ENCODE peak calls at places on chromosome 1, in four cellular contexts. One of them, this sample, is unnamed.

GRCh38 chr1:178311164-178311563 is 185.6 kb downstream of the CLEC20A start:
- DNase-seq in astrocyte of the spinal cord: peak; percentile 21
- DNase-seq in cardiac muscle cell: peak; percentile 43
- DNase-seq in psoas muscle: no peak
- DNase-seq in this sample: no peak

GRCh38 chr1:47681735-47682134 is 243.9 kb downstream of the FOXD2 start:
- DNase-seq in astrocyte of the spinal cord: no peak
- DNase-seq in cardiac muscle cell: no peak
- DNase-seq in psoas muscle: no peak
- DNase-seq in this sample: no peak

GRCh38 chr1:66834926-66835325 is 33.9 kb upstream of the INSL5 start:
- DNase-seq in astrocyte of the spinal cord: no peak
- DNase-seq in cardiac muscle cell: no peak
- DNase-seq in psoas muscle: no peak
- DNase-seq in this sample: no peak

GRCh38 chr1:108644984-108645383 is 15.9 kb downstream of the HENMT1 start:
- DNase-seq in astrocyte of the spinal cord: no peak
- DNase-seq in cardiac muscle cell: no peak
- DNase-seq in psoas muscle: no peak
- DNase-seq in this sample: no peak

GRCh38 chr1:173332026-173332425 is 124.9 kb upstream of the TNFSF4 start:
- DNase-seq in astrocyte of the spinal cord: peak; percentile 71
- DNase-seq in cardiac muscle cell: peak; percentile 58
- DNase-seq in psoas muscle: peak; percentile 29
- DNase-seq in this sample: no peak

GRCh38 chr1:200415693-200416593 is 6.1 kb upstream of the ZNF281 start:
- DNase-seq in astrocyte of the spinal cord: peak; percentile 96
- DNase-seq in cardiac muscle cell: peak; percentile 97
- DNase-seq in psoas muscle: peak; percentile 69
- DNase-seq in this sample: peak; percentile 93

GRCh38 chr1:155219592-155220031 is 11.1 kb downstream of the MTX1 start:
- DNase-seq in astrocyte of the spinal cord: no peak
- DNase-seq in cardiac muscle cell: peak; percentile 40
- DNase-seq in psoas muscle: no peak
- DNase-seq in this sample: no peak

GRCh38 chr1:155078496-155079209 is at the start of gene EFNA3:
- DNase-seq in astrocyte of the spinal cord: peak; percentile 32
- DNase-seq in cardiac muscle cell: peak; percentile 61
- DNase-seq in psoas muscle: peak; percentile 82
- DNase-seq in this sample: no peak

GRCh38 chr1:235632538-235633219 is 16.9 kb downstream of the GNG4 start:
- DNase-seq in astrocyte of the spinal cord: peak; percentile 66
- DNase-seq in cardiac muscle cell: peak; percentile 71
- DNase-seq in psoas muscle: no peak
- DNase-seq in this sample: no peak

GRCh38 chr1:209207701-209208286 is 375.7 kb upstream of the CAMK1G start:
- DNase-seq in astrocyte of the spinal cord: peak; percentile 70
- DNase-seq in cardiac muscle cell: peak; percentile 78
- DNase-seq in psoas muscle: peak; percentile 61
- DNase-seq in this sample: peak; percentile 4

GRCh38 chr1:235919797-235920475 is 53.2 kb upstream of the LYST start:
- DNase-seq in astrocyte of the spinal cord: peak; percentile 85
- DNase-seq in cardiac muscle cell: peak; percentile 62
- DNase-seq in psoas muscle: no peak
- DNase-seq in this sample: no peak

GRCh38 chr1:85838238-85838637 is 130.0 kb upstream of the ZNHIT6 start:
- DNase-seq in astrocyte of the spinal cord: no peak
- DNase-seq in cardiac muscle cell: no peak
- DNase-seq in psoas muscle: no peak
- DNase-seq in this sample: no peak

GRCh38 chr1:156126043-156126700 is 11.7 kb downstream of the LMNA start:
- DNase-seq in astrocyte of the spinal cord: peak; percentile 98
- DNase-seq in cardiac muscle cell: peak; percentile 98
- DNase-seq in psoas muscle: peak; percentile 93
- DNase-seq in this sample: peak; percentile 87

GRCh38 chr1:100613817-100614559 is 76.0 kb downstream of the GPR88 start:
- DNase-seq in astrocyte of the spinal cord: no peak
- DNase-seq in cardiac muscle cell: no peak
- DNase-seq in psoas muscle: no peak
- DNase-seq in this sample: no peak

GRCh38 chr1:219505886-219506285 is 107.0 kb downstream of the ZC3H11B start:
- DNase-seq in astrocyte of the spinal cord: peak; percentile 74
- DNase-seq in cardiac muscle cell: no peak
- DNase-seq in psoas muscle: no peak
- DNase-seq in this sample: no peak

GRCh38 chr1:7670334-7671145 is 100.6 kb upstream of the VAMP3 start:
- DNase-seq in astrocyte of the spinal cord: no peak
- DNase-seq in cardiac muscle cell: peak; percentile 27
- DNase-seq in psoas muscle: peak; percentile 61
- DNase-seq in this sample: no peak

GRCh38 chr1:30752651-30752908 is 5.0 kb downstream of the LAPTM5 start:
- DNase-seq in astrocyte of the spinal cord: no peak
- DNase-seq in cardiac muscle cell: no peak
- DNase-seq in psoas muscle: no peak
- DNase-seq in this sample: no peak

GRCh38 chr1:29022615-29023014 is 101.1 kb downstream of the TMEM200B start:
- DNase-seq in astrocyte of the spinal cord: no peak
- DNase-seq in cardiac muscle cell: no peak
- DNase-seq in psoas muscle: no peak
- DNase-seq in this sample: no peak

GRCh38 chr1:43545686-43546387 is 15.2 kb downstream of the PTPRF start:
- DNase-seq in astrocyte of the spinal cord: no peak
- DNase-seq in cardiac muscle cell: peak; percentile 73
- DNase-seq in psoas muscle: peak; percentile 55
- DNase-seq in this sample: no peak

GRCh38 chr1:111843177-111843576 is 87.5 kb downstream of the DDX20 start:
- DNase-seq in astrocyte of the spinal cord: no peak
- DNase-seq in cardiac muscle cell: no peak
- DNase-seq in psoas muscle: no peak
- DNase-seq in this sample: no peak

GRCh38 chr1:155463865-155464264 is 98.7 kb downstream of the ASH1L start:
- DNase-seq in astrocyte of the spinal cord: peak; percentile 82
- DNase-seq in cardiac muscle cell: peak; percentile 76
- DNase-seq in psoas muscle: no peak
- DNase-seq in this sample: peak; percentile 79

GRCh38 chr1:234362558-234362957 is 10.7 kb upstream of the COA6 start:
- DNase-seq in astrocyte of the spinal cord: no peak
- DNase-seq in cardiac muscle cell: no peak
- DNase-seq in psoas muscle: no peak
- DNase-seq in this sample: no peak

GRCh38 chr1:88700383-88701013 is 16.4 kb downstream of the PKN2 start:
- DNase-seq in astrocyte of the spinal cord: no peak
- DNase-seq in cardiac muscle cell: no peak
- DNase-seq in psoas muscle: no peak
- DNase-seq in this sample: no peak

GRCh38 chr1:67194209-67194863 is 28.1 kb downstream of the IL23R start:
- DNase-seq in astrocyte of the spinal cord: peak; percentile 31
- DNase-seq in cardiac muscle cell: no peak
- DNase-seq in psoas muscle: no peak
- DNase-seq in this sample: no peak

GRCh38 chr1:154975409-154976205 is 1.1 kb downstream of the CKS1B start:
- DNase-seq in astrocyte of the spinal cord: peak; percentile 61
- DNase-seq in cardiac muscle cell: peak; percentile 73
- DNase-seq in psoas muscle: peak; percentile 58
- DNase-seq in this sample: no peak

GRCh38 chr1:10900691-10901090 is 104.2 kb upstream of the CASZ1 start:
- DNase-seq in astrocyte of the spinal cord: no peak
- DNase-seq in cardiac muscle cell: no peak
- DNase-seq in psoas muscle: no peak
- DNase-seq in this sample: no peak

GRCh38 chr1:22217811-22218460 is 75.0 kb upstream of the WNT4 start:
- DNase-seq in astrocyte of the spinal cord: no peak
- DNase-seq in cardiac muscle cell: no peak
- DNase-seq in psoas muscle: no peak
- DNase-seq in this sample: no peak

GRCh38 chr1:237867380-237867888 is 23.3 kb downstream of the ZP4 start:
- DNase-seq in astrocyte of the spinal cord: no peak
- DNase-seq in cardiac muscle cell: no peak
- DNase-seq in psoas muscle: no peak
- DNase-seq in this sample: no peak

GRCh38 chr1:11211925-11212587 is 22.9 kb downstream of the ANGPTL7 start:
- DNase-seq in astrocyte of the spinal cord: no peak
- DNase-seq in cardiac muscle cell: no peak
- DNase-seq in psoas muscle: no peak
- DNase-seq in this sample: no peak

GRCh38 chr1:115239148-115239820 is 98.8 kb downstream of the NGF start:
- DNase-seq in astrocyte of the spinal cord: peak; percentile 57
- DNase-seq in cardiac muscle cell: peak; percentile 51
- DNase-seq in psoas muscle: no peak
- DNase-seq in this sample: peak; percentile 90

GRCh38 chr1:3771108-3772026 is 1.2 kb upstream of the SMIM1 start:
- DNase-seq in astrocyte of the spinal cord: no peak
- DNase-seq in cardiac muscle cell: no peak
- DNase-seq in psoas muscle: no peak
- DNase-seq in this sample: no peak
- TF ChIP-seq CTCF in astrocyte of the spinal cord: no peak
- TF ChIP-seq CTCF in cardiac muscle cell: no peak
- TF ChIP-seq CTCF in psoas muscle: no peak
- TF ChIP-seq CTCF in this sample: no peak

GRCh38 chr1:27111771-27112573 is 43.0 kb downstream of the SLC9A1 start:
- DNase-seq in astrocyte of the spinal cord: peak; percentile 98
- DNase-seq in cardiac muscle cell: peak; percentile 100
- DNase-seq in psoas muscle: peak; percentile 90
- DNase-seq in this sample: peak; percentile 98
- TF ChIP-seq CTCF in astrocyte of the spinal cord: peak; percentile 50
- TF ChIP-seq CTCF in cardiac muscle cell: peak; percentile 21
- TF ChIP-seq CTCF in psoas muscle: peak; percentile 22
- TF ChIP-seq CTCF in this sample: peak; percentile 72

GRCh38 chr1:217009376-217009775 is 286.1 kb upstream of the ESRRG start:
- DNase-seq in astrocyte of the spinal cord: no peak
- DNase-seq in cardiac muscle cell: no peak
- DNase-seq in psoas muscle: no peak
- DNase-seq in this sample: no peak

GRCh38 chr1:217010253-217010652 is 287.0 kb upstream of the ESRRG start:
- DNase-seq in astrocyte of the spinal cord: no peak
- DNase-seq in cardiac muscle cell: no peak
- DNase-seq in psoas muscle: no peak
- DNase-seq in this sample: no peak

GRCh38 chr1:217003355-217003754 is 280.1 kb upstream of the ESRRG start:
- DNase-seq in astrocyte of the spinal cord: no peak
- DNase-seq in cardiac muscle cell: no peak
- DNase-seq in psoas muscle: no peak
- DNase-seq in this sample: no peak

DNA sequence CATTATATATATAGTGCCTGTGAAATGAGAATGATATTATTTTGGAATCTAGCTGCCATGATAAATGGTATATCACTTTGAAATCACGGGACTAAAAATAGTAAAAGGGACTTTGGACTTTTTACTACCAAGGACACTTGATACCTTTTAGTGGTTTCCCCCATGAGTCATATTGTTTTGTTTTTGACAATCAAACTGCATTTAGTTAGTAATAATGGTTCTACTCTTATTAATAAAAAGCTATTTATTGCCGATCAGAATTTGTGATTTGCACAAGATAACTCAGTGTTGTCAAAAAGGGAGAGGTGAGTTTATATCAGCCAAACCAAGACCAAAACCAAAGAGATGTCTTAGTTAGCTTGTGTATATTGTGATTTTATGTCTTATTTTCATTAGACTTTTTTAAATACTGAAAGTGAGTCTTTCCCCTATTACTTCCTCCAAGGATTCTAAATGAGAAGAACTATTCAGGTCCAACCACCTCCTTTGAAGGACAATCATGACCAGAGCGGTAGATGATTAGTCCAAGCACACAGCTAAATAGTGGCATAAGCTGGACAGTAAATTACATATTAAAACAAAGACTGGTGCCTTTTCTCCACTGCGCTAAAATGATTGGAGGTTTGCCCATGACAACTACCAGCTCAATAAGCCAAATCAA is 281.7 kb upstream of the ESRRG start:
- DNase-seq in astrocyte of the spinal cord: no peak
- DNase-seq in cardiac muscle cell: no peak
- DNase-seq in psoas muscle: no peak
- DNase-seq in this sample: no peak
- TF ChIP-seq CTCF in astrocyte of the spinal cord: no peak
- TF ChIP-seq CTCF in cardiac muscle cell: no peak
- TF ChIP-seq CTCF in psoas muscle: no peak
- TF ChIP-seq CTCF in this sample: no peak

DNA sequence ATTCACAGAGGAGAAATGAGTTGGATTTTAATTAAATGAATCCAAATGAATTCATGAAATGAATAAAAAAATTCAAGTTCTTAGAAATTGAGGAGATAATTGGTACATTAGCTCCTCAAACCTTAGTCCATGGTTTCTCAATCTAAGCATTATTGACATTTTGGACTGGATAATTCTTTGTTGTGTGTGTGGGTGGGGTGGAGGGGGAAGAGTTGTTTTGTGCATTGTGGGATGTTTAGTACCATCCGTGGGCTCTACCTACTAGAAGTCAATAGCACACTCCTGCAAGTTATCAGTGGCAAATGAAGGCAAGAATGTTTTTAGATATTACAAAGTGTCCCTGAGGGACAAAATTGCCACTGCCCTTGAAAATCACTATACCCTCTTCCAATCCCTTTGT is 431.9 kb downstream of the PLPP3 start:
- DNase-seq in astrocyte of the spinal cord: no peak
- DNase-seq in cardiac muscle cell: no peak
- DNase-seq in psoas muscle: no peak
- DNase-seq in this sample: no peak
- TF ChIP-seq CTCF in astrocyte of the spinal cord: no peak
- TF ChIP-seq CTCF in cardiac muscle cell: no peak
- TF ChIP-seq CTCF in psoas muscle: no peak
- TF ChIP-seq CTCF in this sample: no peak

GRCh38 chr1:113399063-113399583 is 8.8 kb downstream of the MAGI3 start:
- DNase-seq in astrocyte of the spinal cord: no peak
- DNase-seq in cardiac muscle cell: no peak
- DNase-seq in psoas muscle: no peak
- DNase-seq in this sample: no peak

GRCh38 chr1:113396102-113396501 is 5.8 kb downstream of the MAGI3 start:
- DNase-seq in astrocyte of the spinal cord: no peak
- DNase-seq in cardiac muscle cell: no peak
- DNase-seq in psoas muscle: no peak
- DNase-seq in this sample: no peak

GRCh38 chr1:113394863-113395259 is 4.5 kb downstream of the MAGI3 start:
- DNase-seq in astrocyte of the spinal cord: no peak
- DNase-seq in cardiac muscle cell: no peak
- DNase-seq in psoas muscle: no peak
- DNase-seq in this sample: no peak

GRCh38 chr1:113394043-113394862 is 3.9 kb downstream of the MAGI3 start:
- DNase-seq in astrocyte of the spinal cord: no peak
- DNase-seq in cardiac muscle cell: no peak
- DNase-seq in psoas muscle: no peak
- DNase-seq in this sample: no peak

GRCh38 chr1:113396585-113396984 is 6.3 kb downstream of the MAGI3 start:
- DNase-seq in astrocyte of the spinal cord: peak; percentile 77
- DNase-seq in cardiac muscle cell: peak; percentile 48
- DNase-seq in psoas muscle: no peak
- DNase-seq in this sample: peak; percentile 42
- TF ChIP-seq CTCF in astrocyte of the spinal cord: no peak
- TF ChIP-seq CTCF in cardiac muscle cell: no peak
- TF ChIP-seq CTCF in psoas muscle: no peak
- TF ChIP-seq CTCF in this sample: no peak

GRCh38 chr1:20983297-20983889 is 193.3 kb downstream of the EIF4G3 start:
- DNase-seq in astrocyte of the spinal cord: no peak
- DNase-seq in cardiac muscle cell: no peak
- DNase-seq in psoas muscle: no peak
- DNase-seq in this sample: no peak
- TF ChIP-seq CTCF in astrocyte of the spinal cord: no peak
- TF ChIP-seq CTCF in cardiac muscle cell: no peak
- TF ChIP-seq CTCF in psoas muscle: peak; percentile 12
- TF ChIP-seq CTCF in this sample: no peak

This sample was measured in AG04449.